ENCODE peak calls at places on chromosomes 5 and 9, in five cellular contexts. H is suprapubic skin, S is K562, M is stomach, X is HepG2. U is an unnamed sample.

GRCh38 chr5:125894383-125894782 is 528.8 kb upstream of the GRAMD2B start:
- DNase-seq in H (no peak), S (no peak), M (peak; percentile 43), X (no peak), U (no peak)

GRCh38 chr9:89281106-89281505 is 29.9 kb upstream of the CKS2 start:
- DNase-seq in H (no peak), S (no peak), M (no peak), X (no peak), U (no peak)

GRCh38 chr5:154313360-154314017 is 123.0 kb downstream of the GALNT10 start:
- DNase-seq in H (no peak), S (no peak), M (no peak), X (no peak), U (no peak)

GRCh38 chr5:168737066-168737465 is 157.9 kb upstream of the PANK3 start:
- DNase-seq in H (no peak), S (no peak), M (no peak), X (no peak), U (no peak)

GRCh38 chr9:127568971-127569818 is 42.9 kb upstream of the STXBP1 start:
- DNase-seq in H (peak; percentile 85), S (peak; percentile 99), M (peak; percentile 87), X (peak; percentile 55), U (peak; percentile 88)

GRCh38 chr5:176144508-176144907 is 93.7 kb upstream of the SIMC1 start:
- DNase-seq in H (no peak), S (no peak), M (no peak), X (no peak), U (no peak)

GRCh38 chr5:23977996-23978395 is 470.6 kb downstream of the PRDM9 start:
- DNase-seq in H (no peak), S (peak; percentile 25), M (no peak), X (peak; percentile 25), U (peak; percentile 10)

GRCh38 chr9:136339173-136339957 is 12.0 kb downstream of the GPSM1 start:
- DNase-seq in H (no peak), S (peak; percentile 71), M (peak; percentile 85), X (peak; percentile 62), U (peak; percentile 79)

GRCh38 chr9:893843-894420 is 52.4 kb downstream of the DMRT1 start:
- DNase-seq in H (no peak), S (peak; percentile 42), M (peak; percentile 54), X (peak; percentile 56), U (peak; percentile 64)

GRCh38 chr9:129138476-129139232 is 27.4 kb downstream of the PTPA start:
- DNase-seq in H (no peak), S (no peak), M (peak; percentile 46), X (no peak), U (peak; percentile 22)

GRCh38 chr9:83154087-83154736 is 91.3 kb upstream of the RASEF start:
- DNase-seq in H (no peak), S (no peak), M (peak; percentile 50), X (no peak), U (no peak)

GRCh38 chr5:109516385-109516784 is 106.6 kb upstream of the PJA2 start:
- DNase-seq in H (no peak), S (no peak), M (no peak), X (no peak), U (no peak)

GRCh38 chr5:114369680-114370417 is 8.0 kb downstream of the KCNN2 start:
- DNase-seq in H (no peak), S (no peak), M (no peak), X (no peak), U (no peak)

GRCh38 chr5:9437741-9438240 is 108.1 kb downstream of the SEMA5A start:
- DNase-seq in H (peak; percentile 68), S (no peak), M (no peak), X (no peak), U (no peak)

GRCh38 chr9:112866662-112867274 is 23.9 kb downstream of the SLC46A2 start:
- DNase-seq in H (no peak), S (peak; percentile 33), M (no peak), X (no peak), U (peak; percentile 21)

GRCh38 chr9:79256691-79257213 is 315.0 kb upstream of the TLE4 start:
- DNase-seq in H (no peak), S (no peak), M (no peak), X (no peak), U (peak; percentile 13)

GRCh38 chr9:117073539-117074336 is 341.1 kb downstream of the ASTN2 start:
- DNase-seq in H (no peak), S (peak; percentile 29), M (no peak), X (peak; percentile 4), U (no peak)

GRCh38 chr9:26356491-26356890 is 536.1 kb downstream of the CAAP1 start:
- DNase-seq in H (no peak), S (no peak), M (no peak), X (no peak), U (no peak)

GRCh38 chr5:18987101-18987500 is 1000.9 kb downstream of the CDH18 start:
- DNase-seq in H (no peak), S (no peak), M (no peak), X (no peak), U (no peak)

GRCh38 chr5:179346401-179346800 is 1.1 kb upstream of the ADAMTS2 start:
- DNase-seq in H (no peak), S (no peak), M (no peak), X (no peak), U (no peak)

GRCh38 chr5:2752059-2752874 is 790 bp upstream of the IRX2 start:
- DNase-seq in H (peak; percentile 85), S (no peak), M (peak; percentile 60), X (no peak), U (no peak)

GRCh38 chr5:159051431-159052281 is 48.1 kb downstream of the EBF1 start:
- DNase-seq in H (peak; percentile 71), S (no peak), M (peak; percentile 40), X (no peak), U (peak; percentile 35)

GRCh38 chr5:125696762-125697161 is 726.4 kb upstream of the GRAMD2B start:
- DNase-seq in H (no peak), S (no peak), M (no peak), X (peak; percentile 15), U (no peak)

GRCh38 chr5:18010053-18010452 is 375.8 kb downstream of the TAF11L14 start:
- DNase-seq in H (no peak), S (no peak), M (no peak), X (no peak), U (no peak)

GRCh38 chr9:6382681-6383080 is 30.3 kb upstream of the UHRF2 start:
- DNase-seq in H (no peak), S (no peak), M (no peak), X (no peak), U (no peak)

GRCh38 chr5:131984945-131985665 is 26.4 kb downstream of the ACSL6 start:
- DNase-seq in H (peak; percentile 35), S (no peak), M (no peak), X (no peak), U (no peak)

GRCh38 chr9:108234811-108235210 is 621.0 kb downstream of the ACTL7B start:
- DNase-seq in H (no peak), S (no peak), M (no peak), X (no peak), U (no peak)

GRCh38 chr9:112301420-112301819 is 32.0 kb downstream of the PTBP3 start:
- DNase-seq in H (no peak), S (no peak), M (no peak), X (no peak), U (no peak)

GRCh38 chr9:91778031-91778430 is 172.0 kb downstream of the ROR2 start:
- DNase-seq in H (no peak), S (no peak), M (no peak), X (no peak), U (no peak)

DNA sequence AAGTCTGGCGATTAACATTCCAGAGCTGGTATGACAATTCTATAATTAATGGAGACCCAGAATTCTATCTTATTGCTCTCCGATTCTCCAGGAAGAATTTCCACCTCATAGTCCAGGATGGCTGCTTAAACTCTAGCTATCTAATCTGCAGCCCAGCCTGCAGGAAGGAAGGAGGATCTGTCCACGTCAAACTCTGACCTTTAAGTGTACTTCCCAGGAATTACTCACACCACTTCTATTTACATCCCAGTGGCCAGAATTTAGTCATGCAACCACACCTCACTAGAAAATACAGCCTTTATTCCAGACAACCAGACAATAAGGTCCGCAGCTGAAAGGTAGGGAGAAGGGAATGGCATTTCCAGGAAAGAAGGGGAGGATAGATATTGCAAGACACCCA is 3.5 kb upstream of the DENND1A start:
- DNase-seq in H (no peak), S (peak; percentile 26), M (no peak), X (peak; percentile 64), U (no peak)
- TF ChIP-seq POLR2AphosphoS5 in H (no peak), S (no peak), M (peak; percentile 24), X (no peak), U (peak; percentile 36)

DNA sequence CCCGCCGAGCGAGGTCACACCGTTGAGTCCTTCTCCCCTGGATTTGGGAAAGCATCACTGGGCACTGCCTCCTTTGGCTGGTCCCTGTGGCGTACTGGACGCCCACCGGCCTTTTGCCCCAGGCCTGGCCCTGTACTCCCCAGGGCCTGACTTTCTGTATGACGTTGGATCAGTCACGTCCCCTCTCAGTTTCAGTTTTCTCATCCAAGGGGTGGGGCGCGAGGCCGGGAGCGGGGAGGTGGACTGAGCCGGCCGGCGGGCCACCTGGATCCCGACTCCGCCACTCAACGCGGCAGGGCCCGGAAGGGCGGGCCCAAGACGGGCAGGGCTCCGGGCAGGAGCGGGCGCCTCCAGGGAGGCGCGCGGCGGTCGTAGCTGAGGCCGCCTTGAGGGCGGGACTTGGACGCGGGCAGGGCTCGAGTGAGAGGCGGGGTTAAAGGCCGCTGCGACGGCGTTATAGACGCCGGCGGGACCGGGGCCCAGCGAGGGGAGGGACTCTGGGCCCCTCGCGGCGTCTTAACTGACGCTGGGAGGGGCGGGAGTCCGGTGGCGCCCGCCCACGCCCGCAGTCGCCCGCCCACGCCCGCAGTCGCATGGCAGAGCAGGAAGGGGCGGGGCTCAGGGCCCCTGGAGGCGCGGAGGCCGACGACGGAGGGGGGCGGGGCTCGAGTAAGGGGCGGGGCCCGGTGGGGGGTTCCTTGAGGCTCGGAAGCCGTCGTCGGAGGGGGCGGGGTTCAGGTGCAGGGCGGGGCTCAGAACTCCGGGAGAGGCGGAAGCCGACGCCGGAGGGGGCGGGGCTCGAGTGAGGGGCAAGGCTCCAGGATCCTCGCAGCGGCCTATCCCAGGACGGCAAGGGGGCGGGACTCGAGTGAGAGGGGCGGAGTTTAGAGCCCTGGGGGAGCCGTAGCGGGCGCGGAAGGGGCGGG is 549 bp upstream of the CARD19 start:
- DNase-seq in H (peak; percentile 100), S (peak; percentile 97), M (peak; percentile 100), X (peak; percentile 95), U (peak; percentile 100)
- TF ChIP-seq POLR2AphosphoS5 in H (no peak), S (peak; percentile 63), M (peak; percentile 70), X (peak; percentile 58), U (peak; percentile 88)

DNA sequence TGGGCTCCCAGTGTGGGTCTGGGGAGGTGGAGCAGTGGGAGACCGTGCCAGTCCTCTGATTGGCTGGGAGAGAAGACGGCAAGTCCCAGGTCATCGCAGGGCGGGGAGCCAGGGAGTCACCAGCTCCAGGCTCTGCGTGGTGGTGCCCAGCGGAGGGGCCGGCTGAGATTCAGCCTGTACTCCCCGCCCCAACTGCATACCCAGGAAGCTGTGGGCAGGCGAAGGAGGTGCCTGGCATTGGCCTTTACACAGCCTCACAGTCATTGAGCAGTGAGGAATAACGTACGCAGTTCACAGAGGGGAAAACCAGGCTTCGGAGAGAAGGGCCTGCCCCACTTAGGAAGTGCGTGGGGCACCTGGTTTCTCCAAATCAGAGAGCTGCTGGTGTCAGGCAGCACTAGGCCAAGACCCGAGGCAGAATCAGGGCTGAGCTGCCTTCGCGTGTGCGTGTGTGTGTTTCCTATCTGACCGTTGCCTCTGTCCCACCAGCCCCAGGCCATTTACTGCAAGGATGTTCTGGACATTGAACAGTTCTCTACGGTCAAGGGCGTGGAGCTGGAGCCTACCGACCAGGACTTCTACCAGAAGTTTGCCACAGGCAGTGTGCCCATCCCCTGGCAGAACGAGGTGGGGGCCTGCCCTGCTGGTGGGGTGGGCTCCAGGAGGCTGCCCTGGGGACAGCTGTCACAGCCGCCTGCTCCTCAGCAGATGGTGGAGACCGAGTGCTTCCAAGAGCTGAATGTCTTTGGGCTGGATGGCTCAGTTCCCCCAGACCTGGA is 6.2 kb upstream of the PRR7 start:
- DNase-seq in H (no peak), S (no peak), M (no peak), X (no peak), U (no peak)
- TF ChIP-seq POLR2AphosphoS5 in H (no peak), S (no peak), M (no peak), X (no peak), U (no peak)

GRCh38 chr9:115498338-115498737 is 380.4 kb upstream of the TNC start:
- DNase-seq in H (no peak), S (no peak), M (no peak), X (no peak), U (no peak)
- TF ChIP-seq POLR2AphosphoS5 in H (no peak), S (no peak), M (no peak), X (no peak), U (no peak)